ENCODE peak calls at places on chromosomes 1 and 21, in nine cellular contexts. I is adrenal gland, C is transverse colon, W is ovary, L is suprapubic skin, T is HCT116, K is sigmoid colon, G is GM12878, B is esophagus squamous epithelium. U is an unnamed sample.

GRCh38 chr21:45415943-45416611 is 11.1 kb downstream of the COL18A1 start:
- DNase-seq in C (no peak), I (no peak), B (no peak), G (no peak), K (peak), L (no peak), T (no peak), W (peak), U (no peak)

GRCh38 chr1:150564051-150564991 is 15.1 kb downstream of the MCL1 start:
- DNase-seq in I (no peak), L (peak), B (no peak), T (no peak), K (peak), G (no peak), W (no peak), C (peak), U (peak)

GRCh38 chr1:919271-919872 is 4.4 kb upstream of the SAMD11 start:
- DNase-seq in W (no peak), I (no peak), L (no peak), T (no peak), G (no peak), B (no peak), K (no peak), C (no peak), U (no peak)

GRCh38 chr1:70083519-70083918 is 121.9 kb downstream of the LRRC40 start:
- DNase-seq in I (no peak), T (no peak), L (no peak), B (no peak), W (no peak), K (no peak), C (no peak), G (no peak), U (no peak)

GRCh38 chr1:37919277-37919676 is 27.6 kb downstream of the INPP5B start:
- DNase-seq in I (no peak), C (no peak), T (peak), K (peak), G (no peak), L (no peak), W (no peak), B (no peak), U (no peak)

GRCh38 chr21:36504067-36505058 is 24.4 kb upstream of the CLDN14 start:
- DNase-seq in I (no peak), C (peak), L (no peak), B (no peak), W (peak), T (peak), K (no peak), G (no peak), U (no peak)

GRCh38 chr1:8165595-8166360 is 139.7 kb upstream of the ERRFI1 start:
- DNase-seq in I (no peak), C (no peak), G (no peak), K (no peak), B (no peak), L (no peak), T (no peak), W (no peak), U (peak)

GRCh38 chr1:103525114-103525606 is 339 bp upstream of the RNPC3 start:
- DNase-seq in T (no peak), B (peak), L (no peak), W (peak), G (no peak), K (no peak), I (peak), C (no peak), U (no peak)

GRCh38 chr1:198157847-198158765 is 1.3 kb downstream of the NEK7 start:
- DNase-seq in L (no peak), G (no peak), K (no peak), B (no peak), T (no peak), I (no peak), W (peak), C (peak), U (peak)

GRCh38 chr1:185349556-185349955 is 32.5 kb upstream of the IVNS1ABP start:
- DNase-seq in T (no peak), C (no peak), I (no peak), G (no peak), W (no peak), B (no peak), K (no peak), L (no peak), U (no peak)

GRCh38 chr1:221078260-221078965 is 199.2 kb downstream of the HLX start:
- DNase-seq in C (no peak), K (no peak), W (no peak), I (no peak), B (no peak), L (no peak), G (no peak), T (no peak), U (no peak)

GRCh38 chr1:161044908-161045748 is 649 bp downstream of the USF1 start:
- DNase-seq in I (peak), K (peak), T (no peak), B (no peak), W (peak), L (no peak), G (peak), C (peak), U (peak)

GRCh38 chr1:37238376-37239224 is 204.3 kb upstream of the GRIK3 start:
- DNase-seq in L (no peak), W (no peak), K (no peak), T (no peak), G (no peak), C (no peak), B (no peak), I (no peak), U (no peak)

GRCh38 chr1:52345252-52345651 is 20.8 kb downstream of the CC2D1B start:
- DNase-seq in I (no peak), B (no peak), G (no peak), L (no peak), W (no peak), T (no peak), C (no peak), K (no peak), U (no peak)

GRCh38 chr1:1202831-1203560 is 3.4 kb downstream of the TNFRSF18 start:
- DNase-seq in B (no peak), K (no peak), W (peak), G (no peak), T (no peak), L (no peak), C (no peak), I (no peak), U (no peak)

GRCh38 chr1:109632671-109633346 is 13.2 kb downstream of the AMPD2 start:
- DNase-seq in K (no peak), T (no peak), C (peak), W (peak), I (peak), L (peak), G (no peak), B (no peak), U (peak)

GRCh38 chr21:28554660-28555475 is 437.8 kb downstream of the LTN1 start:
- DNase-seq in B (no peak), I (no peak), T (no peak), G (no peak), W (no peak), K (no peak), C (no peak), L (no peak), U (no peak)

GRCh38 chr1:208178091-208178529 is 66.1 kb downstream of the PLXNA2 start:
- DNase-seq in L (no peak), G (no peak), W (no peak), B (no peak), I (no peak), K (no peak), C (peak), T (no peak), U (no peak)

GRCh38 chr1:23930861-23931471 is 17.8 kb upstream of the CNR2 start:
- DNase-seq in K (no peak), T (no peak), W (no peak), G (no peak), L (no peak), I (no peak), B (no peak), C (no peak), U (no peak)

GRCh38 chr1:111462368-111463028 is 11.3 kb upstream of the C1orf162 start:
- DNase-seq in G (no peak), I (no peak), L (no peak), B (no peak), K (no peak), C (no peak), T (no peak), W (no peak), U (no peak)

GRCh38 chr21:31753949-31754348 is 22.0 kb upstream of the SCAF4 start:
- DNase-seq in K (no peak), C (no peak), B (no peak), T (no peak), L (no peak), W (no peak), I (no peak), G (no peak), U (no peak)

GRCh38 chr21:28944296-28944695 is 48.4 kb downstream of the LTN1 start:
- DNase-seq in K (no peak), L (no peak), I (peak), T (no peak), W (no peak), B (no peak), C (no peak), G (no peak), U (no peak)

GRCh38 chr1:69082312-69082711 is 485.4 kb upstream of the LRRC7 start:
- DNase-seq in L (no peak), W (no peak), K (no peak), G (no peak), I (no peak), B (no peak), T (no peak), C (no peak), U (no peak)

GRCh38 chr1:228691926-228692325 is 43.4 kb upstream of the RHOU start:
- DNase-seq in W (no peak), C (peak), L (no peak), B (no peak), T (peak), I (no peak), G (no peak), K (no peak), U (no peak)

GRCh38 chr1:71345491-71345890 is 264.7 kb upstream of the ZRANB2 start:
- DNase-seq in W (no peak), C (no peak), L (no peak), T (no peak), I (no peak), G (no peak), B (no peak), K (no peak), U (no peak)

GRCh38 chr1:180533571-180533987 is 25.2 kb upstream of the OVAAL start:
- DNase-seq in T (peak), G (no peak), B (no peak), K (peak), I (peak), C (peak), W (peak), L (no peak), U (peak)

GRCh38 chr1:31701137-31701736 is 2.6 kb downstream of the COL16A1 start:
- DNase-seq in C (peak), W (peak), K (peak), I (peak), B (no peak), L (peak), G (no peak), T (no peak), U (peak)

GRCh38 chr1:112544011-112544688 is 35.4 kb downstream of the WNT2B start:
- DNase-seq in G (no peak), B (no peak), L (no peak), I (peak), T (peak), C (no peak), K (no peak), W (no peak), U (no peak)

GRCh38 chr1:182446033-182446669 is 3.8 kb upstream of the RGSL1 start:
- DNase-seq in W (no peak), L (no peak), C (peak), K (no peak), T (peak), G (peak), I (peak), B (no peak), U (no peak)

GRCh38 chr1:65393345-65393744 is 27.1 kb upstream of the LEPR start:
- DNase-seq in I (no peak), G (peak), B (no peak), W (no peak), C (no peak), L (no peak), T (no peak), K (no peak), U (no peak)

GRCh38 chr1:221182791-221183533 is 303.7 kb downstream of the HLX start:
- DNase-seq in L (no peak), I (no peak), T (no peak), C (no peak), K (no peak), B (no peak), W (no peak), G (no peak), U (no peak)

GRCh38 chr1:224359207-224359606 is 2.5 kb downstream of the CNIH4 start:
- DNase-seq in B (no peak), L (no peak), T (no peak), C (no peak), G (no peak), K (no peak), I (no peak), W (no peak), U (no peak)

GRCh38 chr1:224358288-224358687 is 1.6 kb downstream of the CNIH4 start:
- DNase-seq in I (no peak), G (no peak), L (no peak), K (no peak), B (no peak), T (no peak), C (no peak), W (no peak), U (no peak)

GRCh38 chr1:224357626-224358124 is 996 bp downstream of the CNIH4 start:
- DNase-seq in L (no peak), G (no peak), K (no peak), W (no peak), C (no peak), T (no peak), B (no peak), I (no peak), U (no peak)

GRCh38 chr1:224353975-224354930 is 2.4 kb upstream of the CNIH4 start:
- DNase-seq in I (no peak), W (no peak), C (no peak), K (no peak), L (no peak), T (no peak), B (no peak), G (no peak), U (no peak)

GRCh38 chr1:224356685-224357625 is at the start of gene CNIH4:
- DNase-seq in G (peak), T (peak), C (peak), B (peak), I (peak), L (peak), W (peak), K (peak), U (peak)
- TF ChIP-seq POLR2A in G (peak), T (peak), C (peak), B (peak), I (peak), L (peak), W (peak), K (peak), U (peak)

DNA sequence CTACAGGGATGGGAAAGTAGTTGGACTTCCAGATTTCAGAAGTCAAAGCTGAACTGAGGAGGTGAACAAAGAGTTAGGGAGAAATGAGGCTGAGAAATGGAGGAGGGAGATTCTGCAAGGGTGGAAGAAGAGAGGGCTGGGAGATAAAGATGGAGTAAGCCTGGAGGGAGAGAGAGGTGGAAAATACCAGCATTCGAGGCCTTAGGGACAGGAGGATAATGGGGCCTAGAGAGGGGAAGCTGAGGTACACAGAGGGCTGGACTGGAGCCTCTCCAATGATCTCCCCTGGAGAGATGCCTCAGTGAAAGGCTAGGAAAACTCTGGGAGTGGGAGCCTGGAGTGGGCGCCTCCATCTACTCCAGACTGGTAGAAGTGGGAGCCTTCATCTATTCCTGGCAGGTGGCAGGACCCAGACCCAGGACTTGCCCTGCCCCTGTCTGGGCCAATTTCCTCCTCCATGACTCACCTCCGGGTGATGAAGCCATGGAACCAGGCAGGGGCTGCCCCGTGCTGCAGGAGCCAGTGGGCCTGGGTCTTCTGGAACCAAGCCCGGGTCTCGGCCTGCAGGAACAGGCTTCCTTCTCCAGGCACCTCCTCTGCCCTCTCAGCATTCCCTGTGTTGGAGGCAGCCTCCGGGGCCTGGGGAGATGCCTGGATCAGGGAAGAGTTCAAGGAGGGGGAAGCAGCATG is 1.9 kb downstream of the SH2D2A start:
- DNase-seq in L (no peak), B (no peak), T (no peak), K (no peak), W (no peak), G (no peak), I (no peak), C (no peak), U (no peak)
- H3K4me3 ChIP-seq in L (peak), B (peak), T (no peak), K (peak), W (no peak), G (peak), I (no peak), C (no peak), U (peak)

GRCh38 chr1:172948457-172948856 is 102.3 kb downstream of the TNFSF18 start:
- DNase-seq in W (no peak), C (no peak), T (no peak), L (no peak), K (no peak), B (no peak), G (no peak), I (no peak), U (no peak)
- TF ChIP-seq POLR2A in W (no peak), C (no peak), T (no peak), L (no peak), K (no peak), B (no peak), G (no peak), I (no peak), U (no peak)

GRCh38 chr1:204065174-204065985 is 7.5 kb upstream of the SOX13 start:
- DNase-seq in T (no peak), G (no peak), K (peak), I (no peak), W (peak), B (no peak), L (no peak), C (peak), U (no peak)
- H3K4me3 ChIP-seq in T (no peak), G (no peak), K (peak), I (no peak), W (no peak), B (no peak), L (no peak), C (no peak), U (no peak)

DNA sequence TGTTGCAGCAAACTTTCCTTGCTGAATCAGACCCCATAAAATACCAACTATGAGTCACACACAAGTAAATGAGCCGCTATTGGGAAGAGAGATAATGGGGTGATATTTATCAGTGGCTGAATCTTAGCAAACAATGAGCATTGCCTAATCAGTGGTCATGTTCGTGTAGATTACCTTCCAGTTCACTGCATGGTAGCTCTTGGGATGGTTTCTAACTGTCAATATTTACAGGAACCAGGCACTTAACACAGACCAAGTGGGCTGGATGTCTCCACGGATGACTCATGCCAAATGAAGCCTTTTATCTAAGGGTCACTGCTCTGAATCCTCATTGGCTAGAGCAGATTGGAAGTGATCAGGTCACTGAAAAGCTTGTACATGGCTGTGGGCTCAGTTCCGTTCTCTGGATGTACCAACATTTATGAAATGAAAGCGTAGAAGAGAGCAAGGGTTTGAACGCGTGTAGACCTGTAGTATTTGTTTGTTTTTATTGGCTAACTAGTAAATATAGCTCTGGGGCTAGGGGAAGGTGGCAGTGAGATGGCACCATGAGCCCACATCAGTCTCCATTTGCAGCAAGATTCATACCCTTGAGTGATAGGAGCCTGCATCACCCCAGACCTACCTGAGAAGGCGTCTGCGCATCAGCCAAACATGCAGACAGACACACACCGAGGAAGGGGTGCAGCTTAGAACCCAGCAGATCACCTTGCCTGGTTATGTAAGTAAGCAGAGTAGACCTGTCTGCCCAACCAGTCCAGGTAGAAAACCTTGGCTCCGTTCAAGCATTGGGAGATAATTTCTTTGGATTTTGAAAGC is 153.3 kb downstream of the TOMM20 start:
- DNase-seq in T (peak), G (no peak), L (peak), I (peak), B (no peak), W (no peak), C (no peak), K (peak), U (no peak)
- TF ChIP-seq POLR2A in T (no peak), G (no peak), L (no peak), I (no peak), B (no peak), W (no peak), C (no peak), K (no peak), U (no peak)

GRCh38 chr1:236143104-236143948 is 987 bp downstream of the GPR137B start:
- DNase-seq in C (no peak), K (no peak), W (no peak), G (no peak), B (no peak), T (no peak), L (no peak), I (no peak), U (no peak)

GRCh38 chr1:236141447-236142357 is 637 bp upstream of the GPR137B start:
- DNase-seq in G (no peak), T (no peak), L (no peak), C (peak), I (no peak), W (peak), K (no peak), B (no peak), U (peak)

GRCh38 chr1:236142358-236143103 is at the start of gene GPR137B:
- DNase-seq in K (no peak), L (no peak), W (peak), T (no peak), C (peak), G (no peak), B (peak), I (peak), U (peak)

GRCh38 chr1:236144446-236145150 is 2.3 kb downstream of the GPR137B start:
- DNase-seq in L (no peak), T (no peak), G (no peak), B (no peak), W (no peak), C (no peak), I (no peak), K (no peak), U (no peak)

GRCh38 chr1:236144033-236144432 is 1.7 kb downstream of the GPR137B start:
- DNase-seq in G (no peak), W (no peak), C (no peak), I (no peak), L (no peak), T (no peak), K (no peak), B (no peak), U (no peak)
- H3K4me3 ChIP-seq in G (peak), W (peak), C (no peak), I (no peak), L (peak), T (no peak), K (peak), B (peak), U (no peak)

GRCh38 chr1:118210051-118210722 is 25.2 kb upstream of the SPAG17 start:
- DNase-seq in B (no peak), C (no peak), I (no peak), T (no peak), G (no peak), K (no peak), W (no peak), L (no peak), U (no peak)

GRCh38 chr1:118219438-118219837 is 34.4 kb upstream of the SPAG17 start:
- DNase-seq in C (no peak), B (no peak), W (no peak), L (no peak), T (no peak), I (no peak), G (no peak), K (no peak), U (no peak)

GRCh38 chr1:118210723-118211110 is 25.7 kb upstream of the SPAG17 start:
- DNase-seq in W (no peak), C (no peak), G (no peak), I (no peak), K (no peak), B (no peak), T (no peak), L (no peak), U (no peak)

GRCh38 chr1:118217073-118217620 is 32.1 kb upstream of the SPAG17 start:
- DNase-seq in W (no peak), C (no peak), K (no peak), I (no peak), B (no peak), T (no peak), G (no peak), L (no peak), U (no peak)

DNA sequence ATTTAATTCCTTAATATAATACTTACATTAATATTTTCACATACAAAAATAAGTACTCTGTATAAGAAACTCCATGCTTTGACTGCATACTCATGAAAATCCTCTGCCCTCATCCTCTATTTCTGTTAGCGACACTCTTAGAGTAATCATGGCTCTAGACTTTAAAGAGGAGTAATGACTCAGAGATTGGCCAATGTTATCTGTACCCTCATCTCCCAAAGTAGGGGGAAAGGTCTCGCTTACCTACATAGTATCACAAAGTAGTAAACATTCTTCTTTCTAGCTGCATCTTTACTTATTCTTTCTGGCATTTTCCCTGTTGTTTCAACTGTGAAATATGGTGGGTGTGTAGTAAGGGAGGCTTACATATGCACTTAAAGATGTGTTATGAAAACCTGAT is 29.8 kb upstream of the SPAG17 start:
- DNase-seq in G (no peak), L (no peak), K (no peak), I (no peak), C (no peak), B (no peak), T (no peak), W (no peak), U (no peak)
- TF ChIP-seq POLR2A in G (no peak), L (no peak), K (no peak), I (no peak), C (no peak), B (no peak), T (no peak), W (no peak), U (no peak)